ENCODE peak calls at places on chromosome 6, in five cellular contexts. J is AG04450, Y is transverse colon, M is neural progenitor cell, I is SJSA1. V is an unnamed sample.

GRCh38 chr6:51495806-51496380 is 591.5 kb downstream of the PKHD1 start:
- DNase-seq in J (no peak), M (no peak), I (no peak), Y (no peak), V (no peak)

GRCh38 chr6:56693246-56693607 is 50.5 kb upstream of the DST start:
- DNase-seq in Y (peak; percentile 88), J (no peak), I (peak; percentile 82), M (no peak), V (peak; percentile 89)

GRCh38 chr6:55886185-55886836 is 10.9 kb upstream of the BMP5 start:
- DNase-seq in Y (no peak), M (peak; percentile 25), J (no peak), I (no peak), V (no peak)

GRCh38 chr6:34447381-34447780 is 18.5 kb upstream of the PACSIN1 start:
- DNase-seq in J (no peak), Y (no peak), M (no peak), I (no peak), V (no peak)

GRCh38 chr6:129828229-129828628 is 32.9 kb downstream of the TMEM244 start:
- DNase-seq in J (no peak), M (no peak), Y (no peak), I (no peak), V (no peak)

GRCh38 chr6:124962617-124963415 is 579 bp downstream of the RNF217 start:
- DNase-seq in Y (peak; percentile 49), I (peak; percentile 70), J (no peak), M (peak; percentile 56), V (peak; percentile 73)

GRCh38 chr6:116268589-116269293 is 11.0 kb downstream of the TSPYL1 start:
- DNase-seq in I (peak; percentile 60), J (peak; percentile 65), Y (no peak), M (peak; percentile 59), V (no peak)

GRCh38 chr6:36769161-36769675 is 70.0 kb downstream of the CPNE5 start:
- DNase-seq in I (peak; percentile 28), J (no peak), Y (no peak), M (peak; percentile 34), V (no peak)

GRCh38 chr6:39841291-39841690 is 49.1 kb downstream of the DAAM2 start:
- DNase-seq in Y (no peak), I (no peak), J (no peak), M (peak; percentile 26), V (no peak)

GRCh38 chr6:49551866-49552129 is 1.3 kb downstream of the C6orf141 start:
- DNase-seq in I (no peak), J (no peak), Y (no peak), M (no peak), V (no peak)

GRCh38 chr6:328184-328670 is 35.9 kb downstream of the DUSP22 start:
- DNase-seq in Y (peak; percentile 79), I (peak; percentile 31), J (peak; percentile 70), M (no peak), V (no peak)

GRCh38 chr6:85612690-85613474 is 19.2 kb upstream of the SNX14 start:
- DNase-seq in M (no peak), J (no peak), Y (no peak), I (no peak), V (no peak)

GRCh38 chr6:71392286-71392685 is 103.7 kb downstream of the OGFRL1 start:
- DNase-seq in J (no peak), I (no peak), Y (no peak), M (no peak), V (no peak)

GRCh38 chr6:13517116-13517515 is 29.7 kb upstream of the GFOD1 start:
- DNase-seq in M (no peak), J (no peak), I (no peak), Y (no peak), V (no peak)

GRCh38 chr6:19181252-19181651 is 655.9 kb upstream of the ID4 start:
- DNase-seq in M (no peak), Y (no peak), J (no peak), I (no peak), V (no peak)

GRCh38 chr6:41073203-41073967 is 611 bp downstream of the NFYA start:
- DNase-seq in M (peak; percentile 92), I (peak; percentile 79), Y (peak; percentile 91), J (no peak), V (peak; percentile 90)

GRCh38 chr6:89970609-89971337 is 76.5 kb downstream of the GJA10 start:
- DNase-seq in J (no peak), Y (no peak), M (peak; percentile 76), I (peak; percentile 74), V (no peak)

GRCh38 chr6:149318581-149319286 is 1.2 kb downstream of the TAB2 start:
- DNase-seq in I (peak; percentile 50), J (no peak), M (peak; percentile 38), Y (peak; percentile 24), V (no peak)

GRCh38 chr6:122755901-122756300 is 23.6 kb upstream of the FABP7 start:
- DNase-seq in I (no peak), Y (no peak), J (no peak), M (no peak), V (no peak)

GRCh38 chr6:165146456-165146855 is 162.9 kb downstream of the C6orf118 start:
- DNase-seq in J (no peak), M (peak; percentile 12), I (no peak), Y (no peak), V (no peak)

GRCh38 chr6:56297022-56297995 is 49.9 kb upstream of the COL21A1 start:
- DNase-seq in M (no peak), Y (no peak), J (no peak), I (no peak), V (no peak)

GRCh38 chr6:124830506-124830905 is 131.7 kb upstream of the RNF217 start:
- DNase-seq in J (no peak), I (no peak), Y (no peak), M (no peak), V (no peak)

GRCh38 chr6:26222587-26222986 is 135.4 kb downstream of the HFE start:
- DNase-seq in Y (no peak), J (no peak), M (no peak), I (no peak), V (no peak)

GRCh38 chr6:111872521-111873177 is 603 bp downstream of the FYN start:
- DNase-seq in J (no peak), M (peak; percentile 77), Y (peak; percentile 34), I (peak; percentile 52), V (no peak)

GRCh38 chr6:46022110-46022948 is 6.7 kb upstream of the CLIC5 start:
- DNase-seq in J (no peak), I (no peak), M (no peak), Y (no peak), V (no peak)

GRCh38 chr6:76418657-76419217 is 346.3 kb upstream of the IMPG1 start:
- DNase-seq in I (no peak), Y (no peak), M (no peak), J (no peak), V (no peak)

GRCh38 chr6:158459726-158460125 is 100.2 kb upstream of the TMEM181 start:
- DNase-seq in I (no peak), Y (no peak), M (no peak), J (no peak), V (no peak)

GRCh38 chr6:7730411-7730810 is 4.5 kb downstream of the BMP6 start:
- DNase-seq in J (no peak), M (no peak), Y (no peak), I (no peak), V (no peak)
- H3K4me3 ChIP-seq in J (no peak overlapping the region), M (no peak overlapping the region), Y (no peak overlapping the region), I (no peak overlapping the region), V (no peak overlapping the region)

GRCh38 chr6:10682319-10682988 is 12.0 kb downstream of the C6orf52 start:
- DNase-seq in I (no peak), Y (no peak), M (no peak), J (no peak), V (no peak)
- H3K27ac ChIP-seq in I (no peak overlapping the region), Y (no peak overlapping the region), M (no peak overlapping the region), J (no peak overlapping the region), V (no peak overlapping the region)

GRCh38 chr6:113584767-113585166 is 272.4 kb upstream of the MARCKS start:
- DNase-seq in M (peak; percentile 34), J (no peak), Y (no peak), I (no peak), V (no peak)
- H3K4me3 ChIP-seq in M (no peak overlapping the region), J (no peak overlapping the region), Y (no peak overlapping the region), I (no peak overlapping the region), V (no peak overlapping the region)

DNA sequence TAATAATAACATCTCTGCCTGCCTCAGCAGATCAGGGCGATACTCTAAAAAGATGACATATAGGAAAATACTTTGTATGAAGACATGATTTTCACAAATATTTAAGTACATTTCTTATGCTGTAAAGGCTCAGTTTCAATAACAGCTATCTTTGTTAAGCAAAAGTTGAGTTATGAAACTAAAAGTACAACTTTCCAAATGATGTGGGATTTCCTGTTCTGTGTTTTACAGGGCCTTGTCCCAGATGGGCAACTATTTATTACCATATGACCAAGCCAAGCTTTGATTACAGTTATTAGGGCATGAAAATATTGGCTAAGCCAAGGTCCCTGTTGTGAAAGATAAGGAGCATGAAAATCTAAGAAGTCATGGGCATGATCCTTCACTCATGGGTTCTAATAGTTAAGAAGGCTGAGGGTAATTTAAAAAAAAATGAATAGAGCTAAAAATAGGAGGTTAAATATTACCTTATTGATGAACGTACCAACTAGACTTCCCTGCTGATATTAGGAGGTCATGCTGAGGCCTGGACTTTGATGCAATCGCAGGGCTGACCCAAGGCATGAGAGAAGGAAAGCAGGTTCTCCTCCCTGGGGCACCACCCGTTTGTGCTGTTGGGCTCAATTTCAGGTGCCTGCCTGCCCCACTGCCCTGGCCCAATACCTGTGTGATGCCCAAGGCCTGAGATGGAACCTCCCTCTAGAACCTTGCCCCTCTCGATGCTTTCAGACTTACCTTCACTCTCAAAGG is 294.4 kb upstream of the PRDM1 start:
- DNase-seq in J (no peak), Y (no peak), M (no peak), I (no peak), V (peak; percentile 83)
- H3K27ac ChIP-seq in J (no peak overlapping the region), Y (peak overlapping the region; percentile 19), M (no peak overlapping the region), I (no peak overlapping the region), V (no peak overlapping the region)

DNA sequence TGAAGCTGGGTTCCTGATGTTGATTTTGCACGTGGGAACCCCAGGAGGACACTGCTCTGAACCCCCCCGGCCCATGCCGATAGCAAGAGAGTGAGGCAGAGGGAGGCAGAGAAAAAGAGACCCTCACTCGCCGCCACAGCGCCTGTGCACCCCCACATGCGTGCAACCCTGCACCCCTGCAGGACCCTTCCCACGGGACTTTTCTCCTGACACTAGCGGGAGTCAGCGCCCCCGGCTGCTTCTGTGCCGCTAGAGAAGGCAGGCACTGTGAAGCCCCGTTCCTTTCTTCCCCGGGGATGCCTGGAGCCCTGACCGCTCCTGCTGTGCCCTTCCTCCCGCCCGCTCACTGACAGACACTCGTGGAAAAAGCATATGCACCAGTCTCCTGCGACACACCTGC is 67.4 kb downstream of the GMPR start:
- DNase-seq in M (no peak), I (no peak), Y (no peak), J (no peak), V (no peak)
- H3K4me3 ChIP-seq in M (no peak overlapping the region), I (no peak overlapping the region), Y (no peak overlapping the region), J (no peak overlapping the region), V (no peak overlapping the region)

V was measured in right lobe of liver.